ENCODE peak calls at places on chromosomes 7 and 10, in seven cellular contexts. R is right cardiac atrium; J is aorta; A is CD8-positive, alpha-beta memory T cell; G is iPS DF 6.9; F is CD4-positive, CD25-positive, alpha-beta regulatory T cell; X is HepG2. Z is an unnamed sample.

GRCh38 chr7:111229951-111230350 is 139.0 kb downstream of the LRRN3 start:
- DNase-seq in R (no peak), G (no peak), X (no peak), A (no peak), J (no peak), F (no peak), Z (no peak)

GRCh38 chr10:46040004-46040403 is 6.1 kb downstream of the MSMB start:
- DNase-seq in F (no peak), J (no peak), G (no peak), X (no peak), A (no peak), R (no peak), Z (peak)

GRCh38 chr10:6473901-6474370 is 106.1 kb downstream of the PRKCQ start:
- DNase-seq in R (no peak), A (peak), J (no peak), X (no peak), F (peak), G (no peak), Z (no peak)

GRCh38 chr7:11843113-11843765 is 11.2 kb upstream of the THSD7A start:
- DNase-seq in F (no peak), X (no peak), G (no peak), R (no peak), A (no peak), J (no peak), Z (no peak)

GRCh38 chr7:130490888-130491771 is 755 bp upstream of the MEST start:
- DNase-seq in X (no peak), G (no peak), A (peak), J (peak), F (no peak), R (peak), Z (no peak)

GRCh38 chr10:130810856-130811255 is 500.7 kb downstream of the TCERG1L start:
- DNase-seq in A (no peak), J (no peak), G (no peak), R (no peak), F (no peak), X (no peak), Z (no peak)

GRCh38 chr10:79185067-79185774 is 116.5 kb downstream of the ZMIZ1 start:
- DNase-seq in G (no peak), R (no peak), F (no peak), A (no peak), X (peak), J (no peak), Z (no peak)

GRCh38 chr10:111522551-111522950 is 445.7 kb downstream of the ADRA2A start:
- DNase-seq in F (no peak), X (no peak), J (no peak), G (no peak), R (no peak), A (no peak), Z (no peak)

GRCh38 chr10:36790000-36790399 is 335.4 kb upstream of the ANKRD30A start:
- DNase-seq in A (no peak), R (no peak), X (no peak), F (no peak), G (no peak), J (no peak), Z (no peak)

GRCh38 chr10:13271552-13272163 is 28.2 kb downstream of the PHYH start:
- DNase-seq in J (no peak), F (peak), R (peak), A (peak), X (peak), G (peak), Z (no peak)

GRCh38 chr10:3625959-3626751 is 158.9 kb downstream of the KLF6 start:
- DNase-seq in G (no peak), F (no peak), X (no peak), R (no peak), A (no peak), J (no peak), Z (no peak)

GRCh38 chr10:50367732-50368131 is 116.4 kb upstream of the ASAH2 start:
- DNase-seq in A (no peak), R (no peak), G (peak), F (no peak), X (peak), J (no peak), Z (no peak)

GRCh38 chr7:117669818-117670217 is 190.0 kb downstream of the CFTR start:
- DNase-seq in J (no peak), G (no peak), X (no peak), R (no peak), A (no peak), F (no peak), Z (no peak)

GRCh38 chr10:50511512-50512213 is 112.1 kb downstream of the SGMS1 start:
- DNase-seq in A (no peak), G (no peak), X (peak), R (no peak), F (no peak), J (no peak), Z (no peak)

GRCh38 chr7:27182285-27182827 is 2.7 kb downstream of the HOXA11 start:
- DNase-seq in X (no peak), R (no peak), F (no peak), A (no peak), G (no peak), J (peak), Z (no peak)

GRCh38 chr7:151247611-151248176 is 800 bp downstream of the SMARCD3 start:
- DNase-seq in X (no peak), G (no peak), F (no peak), R (no peak), A (no peak), J (peak), Z (no peak)

GRCh38 chr7:2962860-2963259 is 80.8 kb downstream of the CARD11 start:
- DNase-seq in G (no peak), F (no peak), X (no peak), J (peak), A (no peak), R (no peak), Z (no peak)

GRCh38 chr10:48684792-48685651 is at the start of gene WDFY4:
- DNase-seq in G (no peak), J (peak), F (no peak), X (no peak), R (peak), A (no peak), Z (no peak)

GRCh38 chr7:19944363-19945120 is 171.1 kb upstream of the TMEM196 start:
- DNase-seq in F (no peak), R (no peak), X (no peak), J (no peak), G (no peak), A (no peak), Z (no peak)

GRCh38 chr10:124053971-124054370 is 39.4 kb downstream of the CHST15 start:
- DNase-seq in X (no peak), A (no peak), R (no peak), J (no peak), G (no peak), F (no peak), Z (peak)

GRCh38 chr10:117666131-117666530 is 123.6 kb downstream of the EMX2 start:
- DNase-seq in F (no peak), G (no peak), J (no peak), A (no peak), X (no peak), R (no peak), Z (no peak)

GRCh38 chr7:33762153-33762902 is 143.0 kb upstream of the BMPER start:
- DNase-seq in A (no peak), X (no peak), G (no peak), F (no peak), R (no peak), J (no peak), Z (no peak)

GRCh38 chr7:115346685-115347084 is 424.8 kb downstream of the MDFIC start:
- DNase-seq in F (no peak), X (no peak), A (no peak), J (no peak), R (no peak), G (no peak), Z (no peak)

GRCh38 chr10:42769653-42770052 is 12.9 kb upstream of the BMS1 start:
- DNase-seq in F (no peak), X (no peak), R (no peak), A (no peak), J (no peak), G (no peak), Z (no peak)

GRCh38 chr7:130909881-130910672 is 176.1 kb upstream of the KLF14 start:
- DNase-seq in J (no peak), A (no peak), F (no peak), X (no peak), R (no peak), G (no peak), Z (no peak)

GRCh38 chr7:636396-636795 is 90.1 kb upstream of the DNAAF5 start:
- DNase-seq in J (peak), A (peak), G (no peak), F (peak), R (no peak), X (peak), Z (no peak)

DNA sequence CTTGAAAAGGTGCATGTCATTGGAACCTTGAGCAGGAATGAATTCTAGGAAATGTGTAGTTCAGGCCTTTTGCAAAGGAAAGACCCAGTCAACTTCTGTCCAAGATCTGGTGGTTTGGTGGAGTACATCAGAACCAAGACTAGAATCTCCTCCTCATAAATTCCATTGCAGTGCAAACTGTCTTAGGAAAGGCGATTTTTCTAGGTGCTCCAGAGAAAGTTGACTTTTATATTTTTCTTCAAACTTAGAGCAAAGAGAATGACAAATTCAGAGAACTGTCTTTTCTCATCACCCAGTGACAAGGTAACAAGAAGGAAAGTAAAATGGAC is 50.0 kb downstream of the PRTFDC1 start:
- DNase-seq in J (no peak), F (no peak), A (no peak), G (no peak), R (no peak), X (no peak), Z (no peak)
- H3K27ac ChIP-seq in J (no peak), F (no peak), A (peak), G (no peak), R (no peak), X (no peak), Z (peak)

DNA sequence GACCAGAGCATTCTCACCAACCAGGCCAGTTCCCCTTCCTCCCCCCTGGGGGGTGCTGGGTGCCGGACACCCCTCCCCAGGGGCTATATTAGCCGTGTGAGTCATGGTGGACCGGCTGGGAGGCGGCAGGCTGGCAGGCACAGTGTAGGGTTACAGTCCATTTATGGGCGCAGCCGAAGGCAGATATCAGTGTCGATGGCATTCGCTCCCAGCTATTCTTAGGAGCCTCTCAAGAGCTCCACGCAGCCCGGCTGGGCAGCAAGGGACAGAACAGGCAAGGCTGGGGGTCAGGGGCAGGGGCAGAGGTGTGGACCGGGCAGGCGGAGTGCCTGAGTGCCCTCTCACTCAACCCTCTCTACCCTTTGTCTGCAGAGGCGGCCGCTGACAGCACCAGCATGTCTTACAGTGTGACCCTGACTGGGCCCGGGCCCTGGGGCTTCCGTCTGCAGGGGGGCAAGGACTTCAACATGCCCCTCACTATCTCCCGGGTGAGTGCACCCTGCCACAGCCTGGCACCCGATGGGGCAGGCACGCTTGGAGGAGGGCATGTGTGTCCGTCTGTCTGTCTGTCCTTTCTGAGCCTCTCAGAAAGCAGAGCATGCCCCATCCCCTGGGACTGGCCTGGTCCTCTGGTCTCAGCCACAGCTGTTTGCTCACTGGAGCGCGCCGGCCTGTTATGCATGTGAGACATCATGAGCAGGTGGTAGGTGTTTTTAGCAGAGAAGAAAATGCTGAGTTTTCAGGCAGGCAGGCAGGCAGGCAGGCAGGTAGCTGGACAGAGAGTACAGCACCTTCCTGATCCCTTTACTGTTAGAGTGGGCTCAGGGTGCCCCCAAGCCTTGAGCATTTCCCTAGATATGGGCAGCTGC is at the start of gene LDB3:
- DNase-seq in F (no peak), X (no peak), G (no peak), R (peak), J (peak), A (no peak), Z (no peak)
- H3K27ac ChIP-seq in F (no peak), X (no peak), G (no peak), R (peak), J (peak), A (no peak), Z (no peak)

GRCh38 chr7:41997151-41997550 is 239.9 kb downstream of the GLI3 start:
- DNase-seq in R (no peak), A (no peak), X (no peak), F (no peak), G (no peak), J (no peak), Z (no peak)
- H3K27ac ChIP-seq in R (no peak), A (no peak), X (no peak), F (no peak), G (no peak), J (no peak), Z (peak)

GRCh38 chr7:94975316-94975715 is 67.9 kb downstream of the PPP1R9A start:
- DNase-seq in J (no peak), R (no peak), F (no peak), A (no peak), G (no peak), X (peak), Z (no peak)

GRCh38 chr7:94972296-94972695 is 64.9 kb downstream of the PPP1R9A start:
- DNase-seq in G (no peak), A (no peak), F (no peak), X (peak), J (no peak), R (no peak), Z (no peak)

GRCh38 chr7:94971051-94971867 is 63.9 kb downstream of the PPP1R9A start:
- DNase-seq in J (no peak), F (no peak), A (no peak), X (peak), G (no peak), R (no peak), Z (no peak)

GRCh38 chr7:94973844-94974243 is 66.5 kb downstream of the PPP1R9A start:
- DNase-seq in F (no peak), J (no peak), R (no peak), G (no peak), A (no peak), X (no peak), Z (no peak)

GRCh38 chr7:94974436-94974835 is 67.0 kb downstream of the PPP1R9A start:
- DNase-seq in G (no peak), R (no peak), A (no peak), F (no peak), J (no peak), X (no peak), Z (no peak)
- H3K27ac ChIP-seq in G (no peak), R (no peak), A (no peak), F (no peak), J (no peak), X (no peak), Z (no peak)

DNA sequence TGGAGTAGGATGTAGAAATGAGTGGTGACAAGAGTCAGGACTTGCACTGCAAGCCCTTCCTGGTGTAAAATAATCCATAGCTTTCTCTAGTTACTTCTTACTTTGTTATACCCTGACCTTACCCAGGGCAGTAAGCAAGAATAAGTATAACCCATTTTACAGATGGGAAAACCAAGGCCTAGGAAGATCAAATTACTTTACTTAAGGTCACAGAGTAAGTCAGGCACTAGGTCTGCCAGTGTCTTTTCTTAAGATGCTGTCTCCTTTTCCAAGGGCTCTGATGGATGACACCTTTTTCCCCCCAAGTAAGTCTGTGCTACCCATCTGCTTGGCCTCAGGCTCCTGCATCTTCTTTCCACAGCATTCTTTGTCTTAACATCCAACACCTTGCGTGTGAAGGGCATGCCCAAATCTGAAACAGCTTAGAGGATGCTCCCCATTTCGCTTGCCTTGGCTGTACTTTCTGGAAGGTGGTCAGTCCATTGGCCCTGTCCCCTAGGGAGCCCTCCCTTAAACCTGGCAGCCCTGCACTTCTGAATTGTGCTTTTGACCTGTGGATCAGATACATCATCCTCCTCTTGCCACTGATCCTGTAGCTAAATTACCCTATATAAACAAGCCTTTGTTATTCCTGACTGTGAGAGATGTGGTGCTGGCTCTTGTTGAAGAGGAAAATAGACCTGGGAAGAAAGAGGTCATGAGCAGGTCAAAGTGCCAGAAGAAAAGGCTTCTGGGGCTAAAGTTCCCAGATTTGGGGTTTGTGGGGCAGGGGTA is 168.6 kb downstream of the LRMDA start:
- DNase-seq in A (no peak), J (no peak), R (no peak), G (no peak), X (peak), F (no peak), Z (no peak)
- H3K27ac ChIP-seq in A (no peak), J (no peak), R (no peak), G (no peak), X (peak), F (no peak), Z (no peak)

GRCh38 chr7:44338600-44338999 is 13.2 kb upstream of the CAMK2B start:
- DNase-seq in R (no peak), A (no peak), G (no peak), J (no peak), F (no peak), X (no peak), Z (no peak)
- H3K27ac ChIP-seq in R (no peak), A (no peak), G (no peak), J (no peak), F (no peak), X (no peak), Z (no peak)